ENCODE peak calls at places on chromosomes 1 and 21, in four cellular contexts. F is right cardiac atrium; W is naive thymus-derived CD4-positive, alpha-beta T cell; U is Kasumi-1. Z is an unnamed sample.
A peak's percentile ranks its signal among the peaks of the same experiment; 100 is the strongest.

GRCh38 chr1:9960705-9961562 is 17.7 kb downstream of the NMNAT1 start:
- DNase-seq in W (no peak), F (no peak), U (no peak), Z (peak; percentile 53)

GRCh38 chr1:202029171-202029665 is 18.8 kb downstream of the ELF3 start:
- DNase-seq in W (no peak), F (no peak), U (no peak), Z (peak; percentile 22)

GRCh38 chr1:219416598-219417238 is 196.2 kb downstream of the ZC3H11B start:
- DNase-seq in W (peak; percentile 24), U (peak; percentile 50), F (no peak), Z (peak; percentile 6)

GRCh38 chr1:108570128-108570527 is 10.2 kb downstream of the EEIG2 start:
- DNase-seq in W (no peak), F (no peak), U (peak; percentile 83), Z (no peak)

GRCh38 chr21:28464095-28464494 is 528.6 kb downstream of the LTN1 start:
- DNase-seq in F (no peak), U (no peak), W (no peak), Z (no peak)

GRCh38 chr1:27522860-27523665 is 33.1 kb upstream of the WASF2 start:
- DNase-seq in W (peak; percentile 66), F (peak; percentile 85), U (peak; percentile 62), Z (peak; percentile 77)

GRCh38 chr1:31239653-31240241 is at the start of gene NKAIN1:
- DNase-seq in F (no peak), W (no peak), U (no peak), Z (no peak)

GRCh38 chr21:37455504-37455911 is 88.9 kb downstream of the DYRK1A start:
- DNase-seq in W (no peak), U (no peak), F (no peak), Z (no peak)

GRCh38 chr21:8994640-8995511 is 1526.5 kb upstream of the TPTE start:
- DNase-seq in W (no peak), F (no peak), U (no peak), Z (peak; percentile 99)

GRCh38 chr1:28535180-28535579 is 17.7 kb upstream of the TRNAU1AP start:
- DNase-seq in F (no peak), W (no peak), U (no peak), Z (no peak)

GRCh38 chr1:1760715-1761114 is 17.6 kb downstream of the NADK start:
- DNase-seq in W (no peak), U (no peak), F (no peak), Z (no peak)

GRCh38 chr1:247096958-247097357 is 7.2 kb downstream of the ZNF669 start:
- DNase-seq in F (no peak), U (no peak), W (no peak), Z (no peak)

GRCh38 chr1:92975551-92976232 is 14.4 kb upstream of the DIPK1A start:
- DNase-seq in U (no peak), F (no peak), W (no peak), Z (no peak)

GRCh38 chr1:201954263-201955008 is 867 bp upstream of the TIMM17A start:
- DNase-seq in U (no peak), F (peak; percentile 60), W (no peak), Z (no peak)

GRCh38 chr21:38165466-38166213 is 91.2 kb upstream of the KCNJ15 start:
- DNase-seq in W (no peak), F (no peak), U (no peak), Z (peak; percentile 23)

GRCh38 chr1:92587445-92587844 is 100.7 kb upstream of the GFI1 start:
- DNase-seq in U (no peak), F (no peak), W (no peak), Z (no peak)

GRCh38 chr1:56806804-56807203 is 12.4 kb downstream of the FYB2 start:
- DNase-seq in W (no peak), U (no peak), F (no peak), Z (no peak)

GRCh38 chr21:45104560-45104959 is 30.2 kb downstream of the ADARB1 start:
- DNase-seq in W (no peak), U (no peak), F (peak; percentile 69), Z (no peak)

GRCh38 chr1:84603941-84604830 is 29.9 kb upstream of the CTBS start:
- DNase-seq in U (no peak), F (peak; percentile 73), W (no peak), Z (peak; percentile 86)

GRCh38 chr1:27689423-27690173 is 17.6 kb upstream of the IFI6 start:
- DNase-seq in F (no peak), U (no peak), W (no peak), Z (no peak)

GRCh38 chr1:230459463-230459862 is 33.3 kb upstream of the PGBD5 start:
- DNase-seq in F (no peak), W (no peak), U (no peak), Z (no peak)

GRCh38 chr21:32940079-32941014 is 85.4 kb upstream of the OLIG2 start:
- DNase-seq in W (peak; percentile 32), U (peak; percentile 54), F (no peak), Z (no peak)

GRCh38 chr1:220239945-220240344 is 32.3 kb downstream of the RAB3GAP2 start:
- DNase-seq in W (no peak), F (no peak), U (no peak), Z (no peak)

GRCh38 chr1:184030433-184031126 is 6.9 kb downstream of the COLGALT2 start:
- DNase-seq in U (no peak), F (no peak), W (no peak), Z (no peak)

GRCh38 chr1:154730986-154731489 is 123.1 kb upstream of the ADAR start:
- DNase-seq in W (no peak), F (no peak), U (no peak), Z (no peak)

GRCh38 chr1:61208172-61208571 is 125.8 kb downstream of the NFIA start:
- DNase-seq in U (no peak), F (no peak), W (no peak), Z (no peak)

GRCh38 chr1:150072959-150073358 is 5.4 kb downstream of the VPS45 start:
- DNase-seq in W (peak; percentile 36), F (no peak), U (peak; percentile 66), Z (no peak)

GRCh38 chr1:192756314-192756713 is 52.5 kb upstream of the RGS2 start:
- DNase-seq in U (no peak), W (no peak), F (no peak), Z (no peak)

GRCh38 chr1:229942508-229942907 is 124.5 kb upstream of the GALNT2 start:
- DNase-seq in F (no peak), W (no peak), U (no peak), Z (no peak)

GRCh38 chr1:32215629-32216505 is 6.3 kb downstream of the TMEM234 start:
- DNase-seq in F (peak; percentile 74), U (peak; percentile 64), W (peak; percentile 49), Z (peak; percentile 33)

GRCh38 chr1:236143104-236143948 is 987 bp downstream of the GPR137B start:
- DNase-seq in W (no peak), U (no peak), F (peak; percentile 39), Z (no peak)

GRCh38 chr1:55646181-55646580 is 431.0 kb upstream of the USP24 start:
- DNase-seq in F (no peak), W (no peak), U (no peak), Z (no peak)

GRCh38 chr1:207698822-207699483 is 52.9 kb upstream of the CD46 start:
- DNase-seq in U (peak; percentile 64), W (peak; percentile 14), F (no peak), Z (peak; percentile 27)

GRCh38 chr1:238562376-238562775 is 671.7 kb upstream of the ZP4 start:
- DNase-seq in F (no peak), U (no peak), W (no peak), Z (no peak)

GRCh38 chr1:75792091-75792490 is 4.6 kb upstream of the MSH4 start:
- DNase-seq in F (no peak), W (no peak), U (no peak), Z (no peak)

GRCh38 chr1:65489481-65489880 is 69.0 kb downstream of the LEPR start:
- DNase-seq in U (no peak), W (no peak), F (no peak), Z (no peak)

GRCh38 chr1:84298688-84299535 is 2.6 kb upstream of the SAMD13 start:
- DNase-seq in W (no peak), U (peak; percentile 78), F (peak; percentile 70), Z (peak; percentile 10)